ENCODE peak calls at places on chromosome 7, in four cellular contexts. H is astrocyte of the spinal cord, D is ovary, C is cardiac fibroblast. Y is an unnamed sample.
A peak's percentile ranks its signal among the peaks of the same experiment; 100 is the strongest.

GRCh38 chr7:97179454-97180104 is 62.1 kb downstream of the SDHAF3 start:
- DNase-seq in D (peak; percentile 34), H (peak; percentile 67), C (peak; percentile 79), Y (peak; percentile 66)

GRCh38 chr7:42057331-42057730 is 179.7 kb downstream of the GLI3 start:
- DNase-seq in C (no peak), H (no peak), D (no peak), Y (peak; percentile 4)

GRCh38 chr7:43295429-43295828 is 183.0 kb downstream of the HECW1 start:
- DNase-seq in D (no peak), C (no peak), H (no peak), Y (no peak)

GRCh38 chr7:138843632-138844580 is 45.9 kb upstream of the ATP6V0A4 start:
- DNase-seq in C (no peak), H (no peak), D (no peak), Y (no peak)

GRCh38 chr7:152076940-152077933 is 51.8 kb downstream of the GALNT11 start:
- DNase-seq in C (peak; percentile 3), D (no peak), H (peak; percentile 26), Y (peak; percentile 41)

GRCh38 chr7:5500056-5500776 is 76.6 kb upstream of the TNRC18 start:
- DNase-seq in H (no peak), D (no peak), C (no peak), Y (peak; percentile 59)

GRCh38 chr7:135669774-135670173 is 7.5 kb downstream of the STMP1 start:
- DNase-seq in D (no peak), C (no peak), H (no peak), Y (no peak)

GRCh38 chr7:137020351-137020750 is 151.9 kb downstream of the CHRM2 start:
- DNase-seq in C (no peak), D (no peak), H (no peak), Y (no peak)

GRCh38 chr7:65974876-65975275 is 7.1 kb downstream of the GUSB start:
- DNase-seq in H (no peak), D (no peak), C (no peak), Y (no peak)

GRCh38 chr7:43513236-43513635 is 69.7 kb upstream of the STK17A start:
- DNase-seq in C (no peak), D (no peak), H (peak; percentile 12), Y (no peak)

GRCh38 chr7:87886875-87887274 is 10.6 kb downstream of the DBF4 start:
- DNase-seq in H (peak; percentile 67), D (no peak), C (peak; percentile 68), Y (peak; percentile 53)

GRCh38 chr7:52712938-52713337 is 322.5 kb upstream of the POM121L12 start:
- DNase-seq in C (no peak), D (no peak), H (no peak), Y (no peak)

GRCh38 chr7:375901-376305 is 85.9 kb downstream of the FOXL3 start:
- DNase-seq in D (peak; percentile 14), C (no peak), H (no peak), Y (no peak)

GRCh38 chr7:108452707-108453106 is 3.5 kb downstream of the NRCAM start:
- DNase-seq in D (no peak), C (peak; percentile 64), H (peak; percentile 32), Y (peak; percentile 43)

GRCh38 chr7:131637846-131638245 is 81.4 kb upstream of the PODXL start:
- DNase-seq in D (no peak), C (no peak), H (no peak), Y (no peak)

GRCh38 chr7:142413280-142414000 is 155.6 kb upstream of the PRSS58 start:
- DNase-seq in D (no peak), C (no peak), H (no peak), Y (peak; percentile 65)

GRCh38 chr7:131692131-131692960 is 135.9 kb upstream of the PODXL start:
- DNase-seq in C (peak; percentile 43), D (peak; percentile 28), H (peak; percentile 25), Y (peak; percentile 37)

DNA sequence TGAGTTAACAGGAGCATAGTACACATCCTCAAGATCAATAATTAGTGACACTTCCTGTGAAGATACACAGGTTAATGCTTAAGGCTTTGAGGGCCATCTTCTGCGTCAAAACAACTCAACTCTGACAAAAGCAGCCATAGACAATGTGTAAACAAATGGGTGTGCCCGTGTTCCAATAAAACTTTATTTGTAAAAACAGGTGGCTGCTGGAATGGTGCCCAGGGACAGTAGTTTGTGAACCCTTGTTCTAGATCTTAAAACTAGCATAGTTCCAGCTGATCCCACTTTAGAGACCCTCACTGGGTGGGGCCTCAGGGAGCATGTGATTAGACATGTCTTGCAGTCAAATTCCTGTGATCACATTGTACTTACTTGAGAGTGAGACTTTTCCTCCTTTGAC is 7.8 kb downstream of the OR2A14 start:
- DNase-seq in D (no peak), H (no peak), C (no peak), Y (no peak)
- H3K4me3 ChIP-seq in D (no peak overlapping the region), H (no peak overlapping the region), C (no peak overlapping the region), Y (no peak overlapping the region)

DNA sequence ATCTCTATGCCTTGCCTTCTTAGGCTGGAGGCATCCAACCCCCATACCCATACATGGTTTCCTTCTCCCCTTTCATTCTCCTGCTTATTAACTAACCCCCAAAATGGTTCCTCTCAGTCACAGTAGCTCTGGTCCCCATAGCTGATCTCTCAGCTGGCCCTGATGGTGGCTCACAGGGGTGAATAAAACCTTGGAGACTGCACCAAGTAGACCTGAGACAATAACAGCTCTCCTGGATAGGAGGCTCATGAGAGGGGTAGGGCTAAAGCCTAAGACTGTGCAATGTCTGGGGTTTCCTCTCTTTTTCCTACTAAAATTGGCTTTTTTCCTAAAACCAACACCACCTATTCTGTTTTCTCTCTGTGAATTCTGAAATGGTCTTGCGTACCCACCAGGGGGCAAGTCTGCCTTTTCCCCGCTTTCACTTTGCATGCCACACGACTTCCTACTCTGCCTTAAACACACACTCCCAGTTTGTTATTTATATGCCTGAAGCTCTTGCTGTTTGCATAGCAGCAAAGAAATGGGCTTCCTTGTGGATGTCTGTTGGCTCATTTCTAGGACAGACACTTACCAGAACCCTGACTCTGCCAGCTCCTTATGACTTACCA is 18.4 kb upstream of the PON1 start:
- DNase-seq in C (no peak), H (peak; percentile 8), D (no peak), Y (no peak)
- TF ChIP-seq CTCF in C (no peak), H (peak; percentile 22), D (no peak), Y (no peak)

GRCh38 chr7:18895456-18895855 is 222.0 kb downstream of the TWIST1 start:
- DNase-seq in D (no peak), H (peak; percentile 81), C (peak; percentile 39), Y (peak; percentile 75)
- H3K4me3 ChIP-seq in D (no peak overlapping the region), H (no peak overlapping the region), C (no peak overlapping the region), Y (peak overlapping the region; percentile 23)

DNA sequence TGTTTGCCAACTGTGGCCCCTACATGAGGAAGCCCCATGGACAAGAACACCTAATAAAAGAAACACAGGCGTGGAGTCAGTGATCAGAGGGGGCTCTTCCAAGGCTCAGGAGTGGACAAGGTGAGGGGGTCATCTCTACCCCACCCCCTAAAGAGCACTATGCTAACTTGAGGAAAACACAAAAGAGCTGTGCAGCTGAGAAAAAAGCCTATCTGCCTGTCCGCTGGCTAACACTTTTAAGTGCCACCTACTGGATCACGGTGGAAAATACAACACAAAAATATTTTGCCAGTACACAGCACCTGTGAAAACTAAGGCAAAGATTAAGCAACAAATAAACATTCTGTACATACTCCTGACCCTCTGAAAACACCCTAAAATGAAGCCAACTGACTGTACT is 53.1 kb upstream of the COBL start:
- DNase-seq in D (no peak), H (peak; percentile 3), C (peak; percentile 14), Y (peak; percentile 33)
- TF ChIP-seq CTCF in D (no peak), H (peak; percentile 30), C (peak; percentile 29), Y (peak; percentile 51)

GRCh38 chr7:125675628-125676027 is 746.0 kb upstream of the POT1 start:
- DNase-seq in C (no peak), D (no peak), H (no peak), Y (no peak)

GRCh38 chr7:125678771-125679170 is 749.1 kb upstream of the POT1 start:
- DNase-seq in C (no peak), H (no peak), D (no peak), Y (no peak)

GRCh38 chr7:125683156-125683555 is 753.5 kb upstream of the POT1 start:
- DNase-seq in D (no peak), H (no peak), C (no peak), Y (no peak)

DNA sequence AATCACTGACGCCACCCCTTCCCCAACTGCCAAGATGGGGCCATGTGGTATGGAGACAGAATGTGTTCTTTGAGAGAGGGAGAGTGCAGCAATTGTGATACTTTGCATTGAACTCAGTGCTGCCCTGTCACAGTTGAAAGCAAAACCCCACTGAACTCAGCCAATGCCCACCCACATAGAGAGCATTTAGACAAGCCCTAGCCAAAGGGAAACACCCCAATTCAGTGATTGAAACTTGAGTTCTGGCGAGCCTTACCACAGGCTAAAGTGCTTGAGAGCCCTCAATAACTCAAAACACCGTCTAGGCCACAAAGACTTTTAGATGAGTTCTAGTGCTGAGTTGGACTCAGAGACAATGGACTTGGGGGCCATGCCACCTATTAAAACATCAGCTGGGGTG is 751.9 kb upstream of the POT1 start:
- DNase-seq in D (no peak), H (no peak), C (no peak), Y (no peak)
- H3K4me3 ChIP-seq in D (no peak overlapping the region), H (no peak overlapping the region), C (no peak overlapping the region), Y (no peak overlapping the region)

GRCh38 chr7:116291937-116292336 is 81.6 kb downstream of the TES start:
- DNase-seq in C (no peak), D (no peak), H (no peak), Y (no peak)

GRCh38 chr7:116293633-116294032 is 83.3 kb downstream of the TES start:
- DNase-seq in D (no peak), C (no peak), H (no peak), Y (no peak)

GRCh38 chr7:116292381-116292780 is 82.0 kb downstream of the TES start:
- DNase-seq in D (no peak), H (no peak), C (no peak), Y (peak; percentile 54)

GRCh38 chr7:116293139-116293538 is 82.8 kb downstream of the TES start:
- DNase-seq in H (no peak), C (no peak), D (no peak), Y (no peak)

DNA sequence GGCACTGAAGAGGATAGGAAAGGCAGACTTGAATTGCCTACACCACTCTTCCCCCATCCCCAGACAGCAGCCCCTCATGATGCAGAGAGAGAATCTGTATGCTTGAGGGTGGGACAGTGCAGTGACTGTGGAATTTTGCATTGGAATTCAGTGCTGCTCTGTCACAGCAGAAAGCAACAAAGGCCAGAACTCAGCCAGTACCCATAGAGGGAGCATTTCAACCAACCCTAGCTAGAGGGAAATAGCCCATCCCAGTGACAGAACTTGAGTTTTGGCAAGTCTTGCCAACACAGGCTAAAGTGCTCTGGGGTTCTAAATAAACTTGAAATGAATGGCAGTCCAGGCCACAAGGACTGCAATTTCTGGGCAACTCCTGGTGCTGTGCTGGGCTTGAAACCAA is 80.4 kb downstream of the TES start:
- DNase-seq in C (peak; percentile 31), D (no peak), H (no peak), Y (no peak)
- TF ChIP-seq CTCF in C (no peak), D (no peak), H (no peak), Y (no peak)

GRCh38 chr7:101890666-101891065 is 73.2 kb downstream of the CUX1 start:
- DNase-seq in C (no peak), D (no peak), H (no peak), Y (no peak)

GRCh38 chr7:101893326-101894085 is 76.1 kb downstream of the CUX1 start:
- DNase-seq in C (no peak), H (no peak), D (no peak), Y (no peak)

GRCh38 chr7:101891124-101891523 is 73.7 kb downstream of the CUX1 start:
- DNase-seq in H (no peak), D (no peak), C (no peak), Y (no peak)

GRCh38 chr7:101896312-101896711 is 78.9 kb downstream of the CUX1 start:
- DNase-seq in H (no peak), D (no peak), C (no peak), Y (no peak)

GRCh38 chr7:101891936-101892640 is 74.7 kb downstream of the CUX1 start:
- DNase-seq in D (no peak), C (peak; percentile 59), H (no peak), Y (no peak)
- H3K4me3 ChIP-seq in D (no peak overlapping the region), C (no peak overlapping the region), H (no peak overlapping the region), Y (no peak overlapping the region)

GRCh38 chr7:13047061-13047460 is 359.6 kb downstream of the ARL4A start:
- DNase-seq in C (no peak), D (no peak), H (no peak), Y (no peak)
- TF ChIP-seq CTCF in C (no peak), D (no peak), H (peak; percentile 2), Y (no peak)

Y was measured in epithelial cell of esophagus.